ENCODE peak calls at places on chromosomes 7 and 10, in four cellular contexts. J, Y, K and O are unnamed samples.
A peak's percentile ranks its signal among the peaks of the same experiment; 100 is the strongest.

GRCh38 chr10:50234486-50234885 is 16.8 kb downstream of the ASAH2 start:
- DNase-seq in J (no peak), Y (no peak), K (no peak), O (no peak)

GRCh38 chr7:1027285-1028043 is 16.9 kb upstream of the GPR146 start:
- DNase-seq in J (peak; percentile 43), Y (no peak), K (no peak), O (no peak)

GRCh38 chr10:103911021-103911459 is 6.9 kb downstream of the STN1 start:
- DNase-seq in J (no peak), Y (no peak), K (no peak), O (no peak)

GRCh38 chr7:36784991-36785940 is 61.0 kb upstream of the AOAH start:
- DNase-seq in J (no peak), Y (peak; percentile 62), K (no peak), O (no peak)

GRCh38 chr10:92222603-92223275 is 68.1 kb downstream of the CPEB3 start:
- DNase-seq in J (peak; percentile 65), Y (no peak), K (peak; percentile 52), O (no peak)

GRCh38 chr7:148914208-148914777 is 30.2 kb upstream of the EZH2 start:
- DNase-seq in J (peak; percentile 58), Y (no peak), K (peak; percentile 41), O (no peak)

GRCh38 chr7:3995187-3995586 is 686.9 kb upstream of the FOXK1 start:
- DNase-seq in J (no peak), Y (no peak), K (peak; percentile 35), O (no peak)

GRCh38 chr10:104342941-104343411 is 4.7 kb upstream of the ITPRIP start:
- DNase-seq in J (no peak), Y (no peak), K (no peak), O (no peak)

GRCh38 chr10:124523301-124523871 is 61.8 kb downstream of the LHPP start:
- DNase-seq in J (peak; percentile 70), Y (peak; percentile 60), K (no peak), O (no peak)

GRCh38 chr10:78337016-78337415 is 303.4 kb downstream of the RPS24 start:
- DNase-seq in J (no peak), Y (no peak), K (no peak), O (peak; percentile 27)

GRCh38 chr7:81725003-81725402 is 44.8 kb downstream of the HGF start:
- DNase-seq in J (peak; percentile 81), Y (no peak), K (no peak), O (no peak)

GRCh38 chr10:24488631-24489030 is 235.1 kb downstream of the ARHGAP21 start:
- DNase-seq in J (no peak), Y (no peak), K (no peak), O (no peak)

GRCh38 chr7:68434857-68435256 is 1163.4 kb upstream of the AUTS2 start:
- DNase-seq in J (no peak), Y (no peak), K (no peak), O (no peak)

GRCh38 chr10:105950410-105950809 is 1214.1 kb downstream of the SORCS1 start:
- DNase-seq in J (peak; percentile 54), Y (no peak), K (peak; percentile 10), O (no peak)

GRCh38 chr7:87219545-87220025 is at the start of gene TMEM243:
- DNase-seq in J (peak; percentile 85), Y (peak; percentile 93), K (peak; percentile 53), O (peak; percentile 79)

GRCh38 chr7:11847336-11847735 is 15.3 kb upstream of the THSD7A start:
- DNase-seq in J (peak; percentile 12), Y (no peak), K (no peak), O (no peak)

GRCh38 chr7:37818023-37818422 is 30.4 kb upstream of the NME8 start:
- DNase-seq in J (no peak), Y (no peak), K (no peak), O (no peak)
- TF ChIP-seq CTCF in J (no peak), Y (no peak), K (no peak), O (no peak)

GRCh38 chr7:34158754-34159153 is 253.4 kb downstream of the BMPER start:
- DNase-seq in J (peak; percentile 10), Y (no peak), K (no peak), O (no peak)
- TF ChIP-seq CTCF in J (peak; percentile 26), Y (no peak), K (no peak), O (peak; percentile 23)

DNA sequence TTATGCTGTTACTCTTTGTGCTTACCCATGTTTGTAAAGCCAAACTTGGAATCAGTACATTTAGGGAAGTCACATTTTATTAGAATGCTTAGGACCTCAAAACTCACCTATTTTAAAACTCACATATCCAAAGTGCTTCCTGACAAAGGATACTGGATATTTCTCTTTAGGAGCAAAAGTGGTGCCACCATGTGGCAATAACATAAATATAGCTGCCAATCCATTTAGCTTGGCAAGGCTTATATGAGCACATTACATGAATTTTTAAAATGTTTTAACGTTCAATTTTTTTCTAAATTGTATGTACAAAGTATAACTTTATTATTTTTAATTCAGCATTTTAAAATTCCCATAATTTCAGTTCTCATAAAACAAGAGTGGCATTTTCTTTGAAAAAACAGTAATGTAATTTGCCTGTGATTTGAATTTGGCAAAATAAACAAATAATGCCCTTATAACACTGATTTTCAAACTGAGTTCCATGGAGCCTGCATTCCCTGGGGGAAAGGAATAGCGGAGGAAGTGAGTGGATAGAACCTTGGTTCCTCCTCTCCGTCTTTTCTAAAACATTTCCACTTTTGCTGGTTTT is 75.4 kb downstream of the HDAC9 start:
- DNase-seq in J (peak; percentile 40), Y (no peak), K (peak; percentile 3), O (no peak)
- TF ChIP-seq CTCF in J (peak; percentile 45), Y (peak; percentile 10), K (peak; percentile 52), O (peak; percentile 63)

GRCh38 chr10:4086041-4086886 is 301.3 kb upstream of the KLF6 start:
- DNase-seq in J (no peak), Y (no peak), K (no peak), O (no peak)

GRCh38 chr10:4080225-4080624 is 295.2 kb upstream of the KLF6 start:
- DNase-seq in J (no peak), Y (no peak), K (no peak), O (no peak)

GRCh38 chr10:4081691-4082111 is 296.7 kb upstream of the KLF6 start:
- DNase-seq in J (peak; percentile 82), Y (no peak), K (no peak), O (no peak)

GRCh38 chr10:4082851-4083250 is 297.8 kb upstream of the KLF6 start:
- DNase-seq in J (peak; percentile 76), Y (no peak), K (no peak), O (no peak)

DNA sequence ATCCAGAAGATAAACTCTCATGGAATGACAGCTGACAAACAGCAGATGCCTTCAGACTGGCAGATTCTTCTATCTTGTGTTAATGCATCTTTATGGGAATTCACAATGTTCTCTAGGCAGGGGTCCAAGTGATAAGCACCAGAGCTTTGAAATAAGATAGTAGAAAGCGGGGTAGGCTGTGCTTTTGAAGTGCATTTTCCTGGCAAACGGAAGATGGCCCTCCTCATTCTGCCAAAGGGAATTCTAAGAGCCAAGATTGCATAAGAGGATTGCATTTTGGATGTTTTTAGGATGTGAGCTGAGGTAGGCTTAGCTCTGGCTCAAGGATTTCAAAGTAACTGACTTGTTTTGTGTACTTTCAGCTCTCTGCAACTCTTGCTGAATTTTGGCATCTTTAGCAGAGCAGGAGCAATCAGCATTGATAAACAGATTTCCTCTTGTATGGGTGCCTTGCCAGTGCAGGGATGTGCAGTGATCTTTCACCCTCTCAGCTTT is 298.5 kb upstream of the KLF6 start:
- DNase-seq in J (peak; percentile 89), Y (no peak), K (no peak), O (no peak)
- TF ChIP-seq CTCF in J (no peak), Y (no peak), K (no peak), O (no peak)

GRCh38 chr7:125059861-125060456 is 130.3 kb upstream of the POT1 start:
- DNase-seq in J (peak; percentile 8), Y (no peak), K (no peak), O (no peak)
- TF ChIP-seq CTCF in J (peak; percentile 18), Y (peak; percentile 14), K (peak; percentile 42), O (peak; percentile 77)

GRCh38 chr10:12353399-12354027 is 4.2 kb downstream of the CAMK1D start:
- DNase-seq in J (no peak), Y (no peak), K (no peak), O (no peak)
- TF ChIP-seq CTCF in J (no peak), Y (no peak), K (no peak), O (no peak)

GRCh38 chr10:116761883-116762282 is 19.5 kb upstream of the HSPA12A start:
- DNase-seq in J (no peak), Y (no peak), K (no peak), O (no peak)
- TF ChIP-seq CTCF in J (no peak), Y (no peak), K (no peak), O (no peak)